ENCODE peak calls at places on chromosome X, in ten cellular contexts. One of them, this sample, is unnamed.

GRCh38 chrX:133654801-133655200 is 239.5 kb upstream of the GPC4 start:
- DNase-seq in colonic mucosa: no peak
- DNase-seq in IMR-90: peak
- DNase-seq in ovary: no peak
- DNase-seq in heart right ventricle: no peak
- DNase-seq in fibroblast of pulmonary artery: peak
- DNase-seq in A549: no peak
- DNase-seq in testis: no peak
- DNase-seq in lower lobe of right lung: no peak
- DNase-seq in retinal pigment epithelial cell: no peak
- DNase-seq in this sample: no peak

GRCh38 chrX:68699960-68700746 is 52.7 kb downstream of the STARD8 start:
- DNase-seq in colonic mucosa: no peak
- DNase-seq in fibroblast of pulmonary artery: peak
- DNase-seq in ovary: no peak
- DNase-seq in testis: no peak
- DNase-seq in A549: no peak
- DNase-seq in lower lobe of right lung: no peak
- DNase-seq in retinal pigment epithelial cell: no peak
- DNase-seq in heart right ventricle: no peak
- DNase-seq in IMR-90: peak
- DNase-seq in this sample: no peak

GRCh38 chrX:154308108-154308946 is 12.7 kb downstream of the TKTL1 start:
- DNase-seq in testis: peak
- DNase-seq in lower lobe of right lung: peak
- DNase-seq in fibroblast of pulmonary artery: peak
- DNase-seq in colonic mucosa: peak
- DNase-seq in ovary: peak
- DNase-seq in heart right ventricle: peak
- DNase-seq in retinal pigment epithelial cell: no peak
- DNase-seq in A549: peak
- DNase-seq in IMR-90: peak
- DNase-seq in this sample: no peak

GRCh38 chrX:107135076-107135964 is 16.7 kb upstream of the RBM41 start:
- DNase-seq in ovary: no peak
- DNase-seq in colonic mucosa: no peak
- DNase-seq in lower lobe of right lung: no peak
- DNase-seq in heart right ventricle: no peak
- DNase-seq in retinal pigment epithelial cell: no peak
- DNase-seq in IMR-90: peak
- DNase-seq in A549: peak
- DNase-seq in fibroblast of pulmonary artery: peak
- DNase-seq in testis: no peak
- DNase-seq in this sample: peak

GRCh38 chrX:155148724-155149537 is 67.3 kb upstream of the VBP1 start:
- DNase-seq in retinal pigment epithelial cell: no peak
- DNase-seq in ovary: no peak
- DNase-seq in A549: peak
- DNase-seq in fibroblast of pulmonary artery: peak
- DNase-seq in heart right ventricle: no peak
- DNase-seq in colonic mucosa: peak
- DNase-seq in testis: peak
- DNase-seq in lower lobe of right lung: no peak
- DNase-seq in IMR-90: peak
- DNase-seq in this sample: no peak

GRCh38 chrX:2701600-2701999 is 10.5 kb downstream of the CD99 start:
- DNase-seq in fibroblast of pulmonary artery: no peak
- DNase-seq in A549: no peak
- DNase-seq in retinal pigment epithelial cell: no peak
- DNase-seq in lower lobe of right lung: no peak
- DNase-seq in testis: no peak
- DNase-seq in colonic mucosa: no peak
- DNase-seq in heart right ventricle: no peak
- DNase-seq in ovary: no peak
- DNase-seq in IMR-90: no peak
- DNase-seq in this sample: no peak

GRCh38 chrX:40247382-40247781 is 149.6 kb upstream of the BCOR start:
- DNase-seq in heart right ventricle: no peak
- DNase-seq in retinal pigment epithelial cell: no peak
- DNase-seq in lower lobe of right lung: no peak
- DNase-seq in testis: no peak
- DNase-seq in fibroblast of pulmonary artery: no peak
- DNase-seq in A549: no peak
- DNase-seq in colonic mucosa: no peak
- DNase-seq in IMR-90: no peak
- DNase-seq in ovary: no peak
- DNase-seq in this sample: no peak

GRCh38 chrX:154381271-154381670 is 2.2 kb downstream of the EMD start:
- DNase-seq in A549: no peak
- DNase-seq in heart right ventricle: no peak
- DNase-seq in IMR-90: no peak
- DNase-seq in lower lobe of right lung: no peak
- DNase-seq in ovary: no peak
- DNase-seq in colonic mucosa: no peak
- DNase-seq in fibroblast of pulmonary artery: no peak
- DNase-seq in testis: no peak
- DNase-seq in retinal pigment epithelial cell: no peak
- DNase-seq in this sample: no peak

GRCh38 chrX:51456814-51457213 is 39.6 kb downstream of the NUDT11 start:
- DNase-seq in IMR-90: no peak
- DNase-seq in testis: no peak
- DNase-seq in ovary: no peak
- DNase-seq in lower lobe of right lung: no peak
- DNase-seq in fibroblast of pulmonary artery: peak
- DNase-seq in colonic mucosa: no peak
- DNase-seq in heart right ventricle: no peak
- DNase-seq in A549: peak
- DNase-seq in retinal pigment epithelial cell: no peak
- DNase-seq in this sample: no peak

GRCh38 chrX:51463322-51463721 is 33.1 kb downstream of the NUDT11 start:
- DNase-seq in colonic mucosa: no peak
- DNase-seq in retinal pigment epithelial cell: no peak
- DNase-seq in A549: no peak
- DNase-seq in lower lobe of right lung: no peak
- DNase-seq in fibroblast of pulmonary artery: no peak
- DNase-seq in testis: no peak
- DNase-seq in IMR-90: no peak
- DNase-seq in heart right ventricle: no peak
- DNase-seq in ovary: no peak
- DNase-seq in this sample: no peak

GRCh38 chrX:51456246-51456645 is 40.1 kb downstream of the NUDT11 start:
- DNase-seq in fibroblast of pulmonary artery: no peak
- DNase-seq in retinal pigment epithelial cell: no peak
- DNase-seq in ovary: no peak
- DNase-seq in lower lobe of right lung: no peak
- DNase-seq in IMR-90: no peak
- DNase-seq in testis: no peak
- DNase-seq in colonic mucosa: no peak
- DNase-seq in heart right ventricle: no peak
- DNase-seq in A549: no peak
- DNase-seq in this sample: no peak

GRCh38 chrX:51461053-51462050 is 35.0 kb downstream of the NUDT11 start:
- DNase-seq in retinal pigment epithelial cell: peak
- DNase-seq in testis: peak
- DNase-seq in ovary: no peak
- DNase-seq in A549: peak
- DNase-seq in IMR-90: peak
- DNase-seq in fibroblast of pulmonary artery: peak
- DNase-seq in lower lobe of right lung: no peak
- DNase-seq in colonic mucosa: no peak
- DNase-seq in heart right ventricle: no peak
- DNase-seq in this sample: no peak

DNA sequence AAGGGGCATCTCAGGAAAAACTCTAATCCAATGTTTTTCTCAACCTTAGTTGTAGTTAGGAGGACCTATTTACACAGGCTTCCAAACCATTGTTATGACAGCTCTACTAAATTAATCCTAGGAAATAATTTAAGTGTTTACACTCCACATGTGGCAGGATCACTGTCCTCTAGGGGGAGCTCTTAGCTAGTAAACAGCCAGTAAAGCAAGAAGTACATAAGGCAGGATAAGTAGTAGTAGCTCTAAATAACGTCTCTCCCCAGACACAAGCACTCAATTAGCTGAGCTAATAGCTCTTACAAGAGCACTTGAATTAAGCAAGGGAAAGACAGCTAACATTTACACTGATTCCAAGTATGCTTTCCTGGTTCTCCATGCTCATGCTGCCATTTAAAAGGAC is 37.3 kb downstream of the NUDT11 start:
- DNase-seq in retinal pigment epithelial cell: no peak
- DNase-seq in heart right ventricle: no peak
- DNase-seq in fibroblast of pulmonary artery: peak
- DNase-seq in A549: peak
- DNase-seq in testis: peak
- DNase-seq in colonic mucosa: peak
- DNase-seq in ovary: no peak
- DNase-seq in lower lobe of right lung: no peak
- DNase-seq in IMR-90: peak
- DNase-seq in this sample: no peak
- TF ChIP-seq CTCF in retinal pigment epithelial cell: peak
- TF ChIP-seq CTCF in heart right ventricle: peak
- TF ChIP-seq CTCF in fibroblast of pulmonary artery: peak
- TF ChIP-seq CTCF in A549: peak
- TF ChIP-seq CTCF in testis: peak
- TF ChIP-seq CTCF in colonic mucosa: peak
- TF ChIP-seq CTCF in ovary: no peak
- TF ChIP-seq CTCF in lower lobe of right lung: peak
- TF ChIP-seq CTCF in IMR-90: peak
- TF ChIP-seq CTCF in this sample: peak

GRCh38 chrX:71099736-71100135 is 4.1 kb downstream of the FOXO4 start:
- DNase-seq in IMR-90: no peak
- DNase-seq in retinal pigment epithelial cell: no peak
- DNase-seq in heart right ventricle: no peak
- DNase-seq in lower lobe of right lung: no peak
- DNase-seq in fibroblast of pulmonary artery: no peak
- DNase-seq in colonic mucosa: no peak
- DNase-seq in testis: no peak
- DNase-seq in ovary: no peak
- DNase-seq in A549: no peak
- DNase-seq in this sample: no peak

GRCh38 chrX:71103110-71103983 is 3.2 kb downstream of the CXorf65 start:
- DNase-seq in colonic mucosa: peak
- DNase-seq in testis: no peak
- DNase-seq in fibroblast of pulmonary artery: no peak
- DNase-seq in IMR-90: no peak
- DNase-seq in retinal pigment epithelial cell: no peak
- DNase-seq in lower lobe of right lung: peak
- DNase-seq in A549: no peak
- DNase-seq in heart right ventricle: peak
- DNase-seq in ovary: no peak
- DNase-seq in this sample: no peak

GRCh38 chrX:71102292-71102691 is 4.2 kb downstream of the CXorf65 start:
- DNase-seq in A549: no peak
- DNase-seq in retinal pigment epithelial cell: no peak
- DNase-seq in testis: no peak
- DNase-seq in colonic mucosa: no peak
- DNase-seq in heart right ventricle: no peak
- DNase-seq in lower lobe of right lung: no peak
- DNase-seq in IMR-90: no peak
- DNase-seq in ovary: no peak
- DNase-seq in fibroblast of pulmonary artery: no peak
- DNase-seq in this sample: no peak

GRCh38 chrX:71098951-71099506 is 3.4 kb downstream of the FOXO4 start:
- DNase-seq in lower lobe of right lung: no peak
- DNase-seq in ovary: no peak
- DNase-seq in A549: no peak
- DNase-seq in heart right ventricle: no peak
- DNase-seq in fibroblast of pulmonary artery: no peak
- DNase-seq in testis: no peak
- DNase-seq in colonic mucosa: no peak
- DNase-seq in retinal pigment epithelial cell: no peak
- DNase-seq in IMR-90: no peak
- DNase-seq in this sample: no peak

DNA sequence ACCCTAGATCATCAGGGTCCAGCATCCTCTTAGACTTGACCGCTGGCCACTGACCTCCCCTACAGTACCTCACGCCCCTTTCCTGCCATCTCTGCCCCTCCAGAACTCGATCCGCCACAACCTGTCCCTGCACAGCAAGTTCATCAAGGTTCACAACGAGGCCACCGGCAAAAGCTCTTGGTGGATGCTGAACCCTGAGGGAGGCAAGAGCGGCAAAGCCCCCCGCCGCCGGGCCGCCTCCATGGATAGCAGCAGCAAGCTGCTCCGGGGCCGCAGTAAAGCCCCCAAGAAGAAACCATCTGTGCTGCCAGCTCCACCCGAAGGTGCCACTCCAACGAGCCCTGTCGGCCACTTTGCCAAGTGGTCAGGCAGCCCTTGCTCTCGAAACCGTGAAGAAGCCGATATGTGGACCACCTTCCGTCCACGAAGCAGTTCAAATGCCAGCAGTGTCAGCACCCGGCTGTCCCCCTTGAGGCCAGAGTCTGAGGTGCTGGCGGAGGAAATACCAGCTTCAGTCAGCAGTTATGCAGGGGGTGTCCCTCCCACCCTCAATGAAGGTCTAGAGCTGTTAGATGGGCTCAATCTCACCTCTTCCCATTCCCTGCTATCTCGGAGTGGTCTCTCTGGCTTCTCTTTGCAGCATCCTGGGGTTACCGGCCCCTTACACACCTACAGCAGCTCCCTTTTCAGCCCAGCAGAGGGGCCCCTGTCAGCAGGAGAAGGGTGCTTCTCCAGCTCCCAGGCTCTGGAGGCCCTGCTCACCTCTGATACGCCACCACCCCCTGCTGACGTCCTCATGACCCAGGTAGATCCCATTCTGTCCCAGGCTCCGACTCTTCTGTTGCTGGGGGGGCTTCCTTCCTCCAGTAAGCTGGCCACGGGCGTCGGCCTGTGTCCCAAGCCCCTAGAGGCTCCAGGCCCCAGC is 5.2 kb downstream of the FOXO4 start:
- DNase-seq in ovary: no peak
- DNase-seq in IMR-90: no peak
- DNase-seq in testis: no peak
- DNase-seq in fibroblast of pulmonary artery: no peak
- DNase-seq in lower lobe of right lung: no peak
- DNase-seq in A549: no peak
- DNase-seq in retinal pigment epithelial cell: no peak
- DNase-seq in heart right ventricle: no peak
- DNase-seq in colonic mucosa: no peak
- DNase-seq in this sample: no peak
- TF ChIP-seq CTCF in ovary: no peak
- TF ChIP-seq CTCF in IMR-90: no peak
- TF ChIP-seq CTCF in testis: no peak
- TF ChIP-seq CTCF in fibroblast of pulmonary artery: no peak
- TF ChIP-seq CTCF in lower lobe of right lung: no peak
- TF ChIP-seq CTCF in A549: no peak
- TF ChIP-seq CTCF in retinal pigment epithelial cell: no peak
- TF ChIP-seq CTCF in heart right ventricle: no peak
- TF ChIP-seq CTCF in colonic mucosa: no peak
- TF ChIP-seq CTCF in this sample: no peak

DNA sequence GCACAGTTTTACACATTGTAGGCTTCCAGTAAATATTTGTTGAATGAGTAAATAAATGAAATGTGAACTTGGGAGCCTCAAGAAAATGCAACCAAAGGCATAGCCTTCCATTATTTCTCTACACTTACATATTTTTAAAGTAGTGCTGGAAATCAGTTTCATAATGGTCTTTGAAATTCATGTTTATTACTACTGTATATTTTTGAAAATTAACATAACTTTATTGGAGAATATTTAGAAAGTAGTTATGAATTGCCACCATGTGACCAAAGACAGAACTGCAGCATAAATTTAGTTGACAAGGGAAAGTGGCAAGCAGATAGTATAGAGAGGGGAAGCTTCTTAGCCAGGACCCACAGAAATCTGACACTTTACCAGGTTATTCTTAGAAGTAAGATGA is 6.4 kb downstream of the TCEAL8 start:
- DNase-seq in colonic mucosa: no peak
- DNase-seq in lower lobe of right lung: no peak
- DNase-seq in fibroblast of pulmonary artery: peak
- DNase-seq in A549: peak
- DNase-seq in ovary: no peak
- DNase-seq in heart right ventricle: no peak
- DNase-seq in IMR-90: peak
- DNase-seq in testis: no peak
- DNase-seq in retinal pigment epithelial cell: peak
- DNase-seq in this sample: no peak
- TF ChIP-seq CTCF in colonic mucosa: peak
- TF ChIP-seq CTCF in lower lobe of right lung: peak
- TF ChIP-seq CTCF in fibroblast of pulmonary artery: peak
- TF ChIP-seq CTCF in A549: no peak
- TF ChIP-seq CTCF in ovary: no peak
- TF ChIP-seq CTCF in heart right ventricle: peak
- TF ChIP-seq CTCF in IMR-90: peak
- TF ChIP-seq CTCF in testis: peak
- TF ChIP-seq CTCF in retinal pigment epithelial cell: peak
- TF ChIP-seq CTCF in this sample: peak

GRCh38 chrX:101803451-101803850 is 128.4 kb downstream of the ZMAT1 start:
- DNase-seq in retinal pigment epithelial cell: no peak
- DNase-seq in A549: peak
- DNase-seq in fibroblast of pulmonary artery: peak
- DNase-seq in testis: no peak
- DNase-seq in heart right ventricle: no peak
- DNase-seq in lower lobe of right lung: no peak
- DNase-seq in colonic mucosa: no peak
- DNase-seq in IMR-90: peak
- DNase-seq in ovary: no peak
- DNase-seq in this sample: no peak
- TF ChIP-seq CTCF in retinal pigment epithelial cell: peak
- TF ChIP-seq CTCF in A549: peak
- TF ChIP-seq CTCF in fibroblast of pulmonary artery: peak
- TF ChIP-seq CTCF in testis: peak
- TF ChIP-seq CTCF in heart right ventricle: peak
- TF ChIP-seq CTCF in lower lobe of right lung: peak
- TF ChIP-seq CTCF in colonic mucosa: peak
- TF ChIP-seq CTCF in IMR-90: peak
- TF ChIP-seq CTCF in ovary: peak
- TF ChIP-seq CTCF in this sample: peak

This sample was measured in epithelial cell of proximal tubule.